ENCODE peak calls at places on chromosomes 13 and 19, in eight cellular contexts. Y is ovary, B is left lung, C is prostate gland, U is psoas muscle, K is PC-3, D is mesendoderm, Q is colonic mucosa. V is an unnamed sample. For H3K36me3 and H3K27me3, the result is how much of the 10 kb centered on the place peaks cover.

GRCh38 chr13:60267498-60268202 is 103.9 kb upstream of the DIAPH3 start:
- DNase-seq in Y (no peak), B (no peak), C (peak), U (no peak), K (no peak), D (peak), Q (peak), V (no peak)

GRCh38 chr13:74710006-74710405 is 575.8 kb upstream of the KLF12 start:
- DNase-seq in Y (no peak), B (no peak), C (no peak), U (no peak), K (no peak), D (no peak), Q (no peak), V (no peak)

GRCh38 chr13:45737571-45738002 is 35.5 kb downstream of the CBY2 start:
- DNase-seq in Y (no peak), B (no peak), C (no peak), U (no peak), K (no peak), D (peak), Q (no peak), V (no peak)

GRCh38 chr19:9309974-9310446 is 372 bp upstream of the ZNF699 start:
- DNase-seq in Y (peak), B (peak), C (peak), U (peak), K (peak), D (peak), Q (peak), V (peak)

GRCh38 chr13:108213946-108214345 is 1.4 kb downstream of the LIG4 start:
- DNase-seq in Y (no peak), B (no peak), C (no peak), U (no peak), K (peak), D (no peak), Q (no peak), V (no peak)

GRCh38 chr13:40571338-40571737 is 95.1 kb downstream of the FOXO1 start:
- DNase-seq in Y (no peak), B (no peak), C (no peak), U (no peak), K (no peak), D (no peak), Q (no peak), V (no peak)

GRCh38 chr19:53455828-53456227 is 11.7 kb upstream of the ZNF813 start:
- DNase-seq in Y (no peak), B (no peak), C (no peak), U (no peak), K (no peak), D (no peak), Q (no peak), V (no peak)

GRCh38 chr19:11195681-11196080 is 1.7 kb downstream of the KANK2 start:
- DNase-seq in Y (no peak), B (no peak), C (no peak), U (no peak), K (no peak), D (no peak), Q (no peak), V (no peak)

GRCh38 chr19:14097532-14098151 is 7.1 kb upstream of the SAMD1 start:
- DNase-seq in Y (no peak), B (no peak), C (no peak), U (no peak), K (no peak), D (peak), Q (no peak), V (no peak)

GRCh38 chr19:13366529-13367143 is 139.6 kb downstream of the CACNA1A start:
- DNase-seq in Y (no peak), B (no peak), C (no peak), U (no peak), K (peak), D (peak), Q (no peak), V (peak)

GRCh38 chr19:11007376-11007775 is 46.5 kb downstream of the SMARCA4 start:
- DNase-seq in Y (no peak), B (no peak), C (no peak), U (no peak), K (no peak), D (no peak), Q (no peak), V (no peak)

GRCh38 chr19:35641515-35642151 is at the start of gene ETV2:
- DNase-seq in Y (peak), B (no peak), C (no peak), U (no peak), K (no peak), D (peak), Q (peak), V (no peak)

GRCh38 chr19:16661480-16662034 is 618 bp downstream of the TMEM38A start:
- DNase-seq in Y (peak), B (peak), C (no peak), U (peak), K (no peak), D (no peak), Q (peak), V (no peak)

GRCh38 chr13:94233401-94233800 is 246.1 kb downstream of the DCT start:
- DNase-seq in Y (no peak), B (no peak), C (no peak), U (no peak), K (peak), D (no peak), Q (no peak), V (peak)

GRCh38 chr19:12956446-12957388 is at the start of gene GADD45GIP1:
- DNase-seq in Y (peak), B (peak), C (peak), U (peak), K (peak), D (peak), Q (peak), V (peak)

GRCh38 chr13:99871249-99871898 is 100.2 kb downstream of the ZIC5 start:
- DNase-seq in Y (no peak), B (no peak), C (no peak), U (no peak), K (no peak), D (no peak), Q (no peak), V (no peak)

GRCh38 chr13:105573134-105573533 is 962.3 kb downstream of the EFNB2 start:
- DNase-seq in Y (no peak), B (no peak), C (no peak), U (no peak), K (peak), D (no peak), Q (no peak), V (no peak)

GRCh38 chr19:3097442-3097871 is 3.3 kb downstream of the GNA11 start:
- DNase-seq in Y (no peak), B (no peak), C (no peak), U (peak), K (no peak), D (no peak), Q (peak), V (no peak)

GRCh38 chr13:44578064-44578394 is 1.9 kb upstream of the TSC22D1 start:
- DNase-seq in Y (no peak), B (no peak), C (no peak), U (no peak), K (no peak), D (peak), Q (no peak), V (no peak)

GRCh38 chr19:55699221-55699620 is 24.2 kb downstream of the EPN1 start:
- DNase-seq in Y (no peak), B (no peak), C (no peak), U (no peak), K (no peak), D (no peak), Q (no peak), V (no peak)

DNA sequence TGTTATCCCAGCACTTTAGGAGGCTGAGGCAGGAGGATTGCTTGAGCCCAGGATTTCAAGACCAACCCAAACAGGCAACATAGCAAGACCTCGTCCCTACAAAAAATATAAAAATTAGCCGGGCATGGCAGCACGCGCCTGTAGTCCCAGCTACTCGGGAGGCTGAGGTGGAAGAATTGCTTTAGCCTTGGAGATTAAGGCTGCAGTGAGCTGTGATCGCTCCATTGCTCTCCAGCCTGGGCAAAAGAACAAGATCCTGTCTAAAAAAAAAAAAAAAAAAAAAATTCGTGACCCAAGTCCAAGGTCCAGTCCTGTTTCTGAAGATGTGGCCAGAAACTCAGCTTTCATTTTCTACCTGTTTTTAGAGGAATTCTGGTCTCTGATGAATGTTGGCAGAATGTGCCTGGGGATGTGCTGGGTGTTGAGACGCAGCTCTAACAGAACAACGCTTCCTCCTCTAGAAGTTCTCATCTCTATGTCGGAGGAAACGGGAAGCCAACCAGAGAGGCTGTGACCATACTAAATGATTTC is 1.9 kb upstream of the PGPEP1 start:
- DNase-seq in Y (no peak), B (no peak), C (no peak), U (no peak), K (no peak), D (no peak), Q (no peak), V (no peak)
- H3K4me3 ChIP-seq in Y (no peak), B (no peak), C (no peak), U (no peak), K (no peak), D (no peak), Q (no peak), V (no peak)

DNA sequence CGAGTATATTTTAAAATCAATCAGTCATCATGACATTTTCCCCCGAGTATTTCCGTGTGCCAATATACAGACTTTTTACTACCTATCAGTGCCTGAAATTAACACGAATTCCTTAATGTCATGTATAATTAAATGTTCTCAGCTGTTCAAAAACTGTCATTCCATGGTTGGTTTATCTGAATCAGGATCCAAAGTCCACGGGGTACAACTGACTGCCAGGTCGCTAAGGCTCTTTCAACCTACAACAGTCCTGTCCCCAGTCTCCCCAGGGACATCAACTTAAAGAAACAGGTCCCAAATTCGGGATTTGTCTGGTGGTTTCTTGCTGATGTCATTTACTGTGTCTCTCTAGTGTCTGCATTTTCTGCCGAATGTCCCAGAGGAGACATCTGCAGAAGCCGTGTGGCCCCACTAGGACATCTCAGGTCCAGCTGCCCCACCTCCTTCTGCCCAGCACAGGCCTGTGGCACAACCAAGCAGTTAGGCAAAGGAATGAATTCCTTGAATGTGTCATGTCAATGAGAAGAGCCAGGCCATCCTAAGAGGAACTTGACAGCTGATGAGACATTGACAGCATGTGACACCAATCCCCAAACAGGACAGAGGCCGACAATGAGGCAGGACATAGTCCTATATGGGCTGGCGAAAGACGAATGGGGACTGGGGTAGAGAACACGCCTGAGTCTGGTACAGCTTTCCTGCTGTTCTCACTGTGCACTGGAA is 109.5 kb downstream of the STK24 start:
- DNase-seq in Y (no peak), B (no peak), C (no peak), U (no peak), K (no peak), D (no peak), Q (no peak), V (no peak)
- H3K36me3 ChIP-seq in Y (under half), B (half or more), C (under half), U (under half), K (under half), D (under half), Q (under half), V (under half)

GRCh38 chr13:27298849-27299248 is 28.2 kb downstream of the RASL11A start:
- DNase-seq in Y (no peak), B (no peak), C (no peak), U (no peak), K (no peak), D (no peak), Q (no peak), V (no peak)
- H3K27me3 ChIP-seq in Y (under half), B (under half), C (under half), U (under half), K (under half), D (under half), Q (under half), V (under half)

DNA sequence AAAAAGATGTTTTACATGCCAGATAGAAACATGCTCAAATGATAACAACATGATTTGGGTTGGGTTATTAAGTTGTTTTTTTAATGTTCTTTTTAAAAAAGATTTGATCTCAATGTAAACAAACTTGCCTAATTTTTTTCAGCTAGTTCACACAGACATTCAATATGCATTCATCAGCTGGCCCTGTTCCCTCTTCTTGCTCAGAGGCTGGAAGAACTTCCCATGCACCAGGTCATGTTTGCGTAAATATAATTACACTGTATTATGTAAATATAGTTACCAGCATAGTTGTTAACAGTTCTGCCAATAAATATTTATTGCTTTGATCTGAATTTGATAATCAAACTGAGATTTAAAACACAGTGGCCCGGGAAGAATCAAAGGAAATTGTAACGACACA is 70.6 kb downstream of the ATP11A start:
- DNase-seq in Y (no peak), B (no peak), C (no peak), U (no peak), K (peak), D (no peak), Q (no peak), V (peak)
- H3K4me3 ChIP-seq in Y (no peak), B (no peak), C (no peak), U (no peak), K (no peak), D (no peak), Q (no peak), V (no peak)

GRCh38 chr19:41575998-41576397 is at the start of gene CEACAM21:
- DNase-seq in Y (no peak), B (peak), C (no peak), U (peak), K (no peak), D (no peak), Q (peak), V (no peak)

GRCh38 chr19:41577144-41577830 is 1.3 kb downstream of the CEACAM21 start:
- DNase-seq in Y (no peak), B (no peak), C (no peak), U (no peak), K (no peak), D (no peak), Q (no peak), V (no peak)

GRCh38 chr19:41578886-41579285 is 2.9 kb downstream of the CEACAM21 start:
- DNase-seq in Y (no peak), B (no peak), C (no peak), U (no peak), K (no peak), D (no peak), Q (no peak), V (no peak)

DNA sequence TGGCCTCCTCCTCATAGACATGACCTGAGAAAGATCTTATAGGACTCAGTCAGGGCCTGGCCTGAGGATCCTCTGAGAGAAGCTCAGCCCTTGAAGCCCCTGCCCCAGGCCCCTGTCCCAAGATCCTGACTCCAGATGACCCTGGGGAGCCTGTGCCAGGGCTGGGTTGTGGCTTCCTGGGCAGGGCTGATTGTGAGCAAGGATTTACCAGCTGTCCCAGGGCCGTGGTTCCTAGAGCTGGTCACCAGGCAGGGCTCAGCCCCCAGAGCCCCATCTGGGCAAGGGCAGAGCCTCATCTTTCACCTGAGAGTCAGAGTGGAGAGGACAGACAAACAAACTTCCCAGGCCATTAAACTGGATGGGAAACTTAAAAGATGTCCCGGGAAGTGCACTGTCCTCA is 1.9 kb downstream of the CEACAM21 start:
- DNase-seq in Y (no peak), B (no peak), C (no peak), U (no peak), K (no peak), D (no peak), Q (no peak), V (no peak)
- H3K36me3 ChIP-seq in Y (under half), B (under half), C (under half), U (under half), K (under half), D (under half), Q (under half), V (under half)

DNA sequence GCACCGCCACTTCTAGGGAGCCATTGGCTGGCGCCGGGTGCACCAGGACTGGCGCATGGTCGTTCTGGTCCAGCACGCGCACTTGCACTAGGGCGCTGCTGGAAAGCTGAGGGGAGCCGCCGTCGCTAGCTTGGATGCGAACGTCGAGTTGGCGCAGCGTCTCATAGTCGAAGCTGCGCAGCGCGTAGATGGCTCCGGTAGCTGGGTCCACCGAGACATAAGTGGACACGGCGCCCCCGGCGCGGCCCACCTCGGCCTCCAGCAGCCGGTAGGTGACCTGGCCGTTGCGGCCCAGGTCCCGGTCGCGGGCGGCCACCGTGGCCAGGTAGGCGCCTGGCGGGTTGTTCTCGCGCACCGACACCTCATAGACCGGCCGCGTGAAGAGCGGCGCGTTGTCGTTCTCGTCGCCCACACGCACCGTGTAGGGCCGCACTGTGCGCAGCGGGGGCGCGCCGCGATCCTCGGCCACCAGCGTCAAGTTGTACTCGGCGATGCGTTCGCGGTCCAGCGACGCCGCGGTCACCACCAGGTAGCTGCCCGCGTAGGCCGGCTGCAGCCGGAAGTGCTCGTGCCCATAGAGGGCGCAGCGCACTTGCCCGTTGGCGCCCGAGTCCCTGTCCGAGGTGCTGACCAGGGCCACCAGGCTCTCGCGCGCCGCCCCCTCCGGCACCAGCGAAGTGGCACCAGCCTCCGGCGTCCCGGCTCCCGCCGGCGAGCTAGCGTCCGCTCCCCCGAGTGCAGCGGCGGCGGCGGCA is 1.7 kb downstream of the PCDH8 start:
- DNase-seq in Y (no peak), B (peak), C (peak), U (peak), K (no peak), D (peak), Q (peak), V (no peak)
- H3K27me3 ChIP-seq in Y (under half), B (half or more), C (under half), U (under half), K (under half), D (under half), Q (half or more), V (half or more)

GRCh38 chr13:25920931-25921330 is 130.9 kb downstream of the SHISA2 start:
- DNase-seq in Y (no peak), B (no peak), C (no peak), U (no peak), K (no peak), D (no peak), Q (no peak), V (no peak)
- H3K4me3 ChIP-seq in Y (no peak), B (no peak), C (no peak), U (no peak), K (no peak), D (no peak), Q (no peak), V (no peak)

DNA sequence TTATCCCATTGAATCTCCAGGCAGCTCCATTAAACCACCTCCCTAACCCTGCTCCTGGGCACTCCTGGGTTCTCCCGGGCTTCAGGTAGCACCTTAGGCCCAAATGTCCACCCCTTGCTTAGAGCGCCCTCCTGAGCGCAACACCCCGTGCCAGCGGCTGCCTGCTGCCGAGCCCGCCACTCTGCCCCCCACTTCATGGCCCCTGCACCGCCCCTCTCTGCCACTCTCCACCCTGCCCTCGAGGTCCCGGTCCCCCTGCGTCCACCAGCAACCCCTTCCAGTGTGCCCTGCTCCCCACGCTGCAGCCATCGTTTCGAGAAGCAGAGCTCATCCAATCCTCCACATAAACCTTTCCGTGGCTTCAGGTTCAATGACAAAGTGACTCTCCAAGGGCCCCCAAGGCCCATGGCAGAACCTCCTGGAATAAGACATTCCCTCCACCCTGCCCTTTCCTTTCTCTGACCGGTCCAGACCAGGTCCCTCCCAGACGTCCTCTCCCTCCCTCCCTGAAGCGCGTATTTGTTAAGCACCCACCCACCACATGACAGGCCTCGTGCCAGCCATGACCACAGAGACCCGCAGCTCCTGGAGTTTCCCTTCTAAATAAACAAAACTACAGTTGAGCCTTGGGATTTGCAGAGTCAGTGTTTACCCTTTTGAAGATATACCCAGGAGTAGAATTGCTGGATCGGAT is 66.6 kb downstream of the ARHGEF18 start:
- DNase-seq in Y (peak), B (no peak), C (peak), U (no peak), K (no peak), D (no peak), Q (peak), V (peak)
- H3K36me3 ChIP-seq in Y (under half), B (under half), C (under half), U (under half), K (under half), D (under half), Q (under half), V (under half)